ENCODE peak calls at places on chromosomes 5 and 9, in four cellular contexts. One of them, this sample, is unnamed.

GRCh38 chr9:33049680-33050361 is 24.7 kb downstream of the DNAJA1 start:
- DNase-seq in NCI-H1092: no peak
- DNase-seq in T-helper 22 cell: no peak
- DNase-seq in AG20443: no peak
- DNase-seq in this sample: no peak

GRCh38 chr5:98458004-98458403 is 315.5 kb upstream of the RGMB start:
- DNase-seq in T-helper 22 cell: no peak
- DNase-seq in NCI-H1092: no peak
- DNase-seq in AG20443: peak; percentile 30
- DNase-seq in this sample: no peak

GRCh38 chr9:122929803-122930354 is 1.4 kb downstream of the ZBTB26 start:
- DNase-seq in NCI-H1092: no peak
- DNase-seq in AG20443: no peak
- DNase-seq in T-helper 22 cell: no peak
- DNase-seq in this sample: no peak

GRCh38 chr9:89878003-89878411 is 273.2 kb downstream of the GADD45G start:
- DNase-seq in T-helper 22 cell: no peak
- DNase-seq in AG20443: no peak
- DNase-seq in NCI-H1092: no peak
- DNase-seq in this sample: no peak

GRCh38 chr5:154236-154635 is 37.1 kb upstream of the LRRC14B start:
- DNase-seq in AG20443: no peak
- DNase-seq in NCI-H1092: no peak
- DNase-seq in T-helper 22 cell: no peak
- DNase-seq in this sample: no peak

GRCh38 chr5:2902742-2903297 is 151.3 kb upstream of the IRX2 start:
- DNase-seq in T-helper 22 cell: no peak
- DNase-seq in AG20443: no peak
- DNase-seq in NCI-H1092: no peak
- DNase-seq in this sample: no peak

GRCh38 chr5:133404724-133405123 is 207.6 kb downstream of the FSTL4 start:
- DNase-seq in NCI-H1092: no peak
- DNase-seq in T-helper 22 cell: no peak
- DNase-seq in AG20443: no peak
- DNase-seq in this sample: no peak

GRCh38 chr5:388266-389196 is 54.4 kb upstream of the EXOC3 start:
- DNase-seq in AG20443: no peak
- DNase-seq in NCI-H1092: no peak
- DNase-seq in T-helper 22 cell: no peak
- DNase-seq in this sample: no peak

GRCh38 chr5:1381370-1382247 is 36.7 kb upstream of the CLPTM1L start:
- DNase-seq in T-helper 22 cell: no peak
- DNase-seq in AG20443: no peak
- DNase-seq in NCI-H1092: no peak
- DNase-seq in this sample: no peak

GRCh38 chr5:90878549-90879196 is 320.1 kb downstream of the ADGRV1 start:
- DNase-seq in AG20443: peak; percentile 11
- DNase-seq in T-helper 22 cell: no peak
- DNase-seq in NCI-H1092: no peak
- DNase-seq in this sample: no peak

GRCh38 chr9:112783551-112783954 is 33.0 kb downstream of the SNX30 start:
- DNase-seq in AG20443: no peak
- DNase-seq in NCI-H1092: no peak
- DNase-seq in T-helper 22 cell: no peak
- DNase-seq in this sample: no peak

GRCh38 chr5:133864711-133865110 is 103.7 kb downstream of the C5orf15 start:
- DNase-seq in AG20443: no peak
- DNase-seq in NCI-H1092: no peak
- DNase-seq in T-helper 22 cell: no peak
- DNase-seq in this sample: no peak

This sample was measured in CD4-positive, alpha-beta T cell.